ENCODE peak calls at places on chromosome 22, in five cellular contexts. P, W, M, X and B are unnamed samples.

GRCh38 chr22:47367993-47368945 is 605.8 kb downstream of the TBC1D22A start:
- DNase-seq in M (peak), P (no peak), X (no peak), W (no peak), B (peak)

GRCh38 chr22:29879738-29880137 is 3.2 kb upstream of the MTMR3 start:
- DNase-seq in P (no peak), M (no peak), W (peak), X (no peak), B (no peak)

GRCh38 chr22:45504703-45505341 is 2.1 kb downstream of the FBLN1 start:
- DNase-seq in X (no peak), W (peak), P (peak), M (no peak), B (no peak)

GRCh38 chr22:30423296-30423958 is 2.1 kb upstream of the MTFP1 start:
- DNase-seq in P (peak), M (no peak), W (no peak), X (no peak), B (peak)

GRCh38 chr22:26748845-26749244 is 91.5 kb downstream of the MIAT start:
- DNase-seq in M (no peak), X (no peak), P (no peak), W (no peak), B (no peak)

GRCh38 chr22:46587492-46588278 is 32.5 kb upstream of the GRAMD4 start:
- DNase-seq in P (no peak), X (peak), W (no peak), M (peak), B (peak)

GRCh38 chr22:30867746-30868662 is 100.6 kb downstream of the MORC2 start:
- DNase-seq in P (no peak), X (no peak), M (peak), W (no peak), B (peak)

GRCh38 chr22:36424901-36425579 is 37.3 kb upstream of the MYH9 start:
- DNase-seq in X (no peak), P (no peak), M (no peak), W (no peak), B (no peak)

GRCh38 chr22:29674121-29674520 is 45.7 kb upstream of the CABP7 start:
- DNase-seq in X (no peak), W (no peak), P (no peak), M (no peak), B (no peak)

GRCh38 chr22:42300286-42301071 is 30.0 kb upstream of the TCF20 start:
- DNase-seq in X (no peak), P (no peak), M (peak), W (peak), B (no peak)

GRCh38 chr22:43376765-43377485 is 33.8 kb upstream of the SCUBE1 start:
- DNase-seq in X (no peak), W (peak), M (no peak), P (no peak), B (no peak)